ENCODE peak calls at places on chromosome 15, in eight cellular contexts. B is breast epithelium, F is mucosa of descending colon, M is neural progenitor cell, V is ovary, L is cardiac muscle cell, U is cardiac fibroblast, E is lung. K is an unnamed sample.
A peak's percentile ranks its signal among the peaks of the same experiment; 100 is the strongest.

GRCh38 chr15:82298520-82298919 is 35.9 kb downstream of the SAXO2 start:
- DNase-seq in B (no peak), F (peak; percentile 19), M (no peak), V (no peak), L (no peak), U (no peak), E (peak; percentile 26), K (peak; percentile 83)

GRCh38 chr15:90817117-90818057 is 51.0 kb upstream of the FURIN start:
- DNase-seq in B (no peak), F (no peak), M (no peak), V (no peak), L (no peak), U (no peak), E (no peak), K (peak; percentile 75)

GRCh38 chr15:58608129-58608590 is 141.3 kb downstream of the ADAM10 start:
- DNase-seq in B (no peak), F (no peak), M (no peak), V (no peak), L (no peak), U (peak; percentile 83), E (no peak), K (no peak)

GRCh38 chr15:94306700-94307650 is 75.6 kb downstream of the MCTP2 start:
- DNase-seq in B (no peak), F (no peak), M (no peak), V (no peak), L (no peak), U (peak; percentile 5), E (no peak), K (no peak)

GRCh38 chr15:38707802-38708671 is 143.4 kb upstream of the RASGRP1 start:
- DNase-seq in B (no peak), F (peak; percentile 58), M (peak; percentile 71), V (peak; percentile 42), L (peak; percentile 69), U (peak; percentile 78), E (no peak), K (no peak)

GRCh38 chr15:88535100-88535499 is 11.4 kb downstream of the DET1 start:
- DNase-seq in B (no peak), F (no peak), M (no peak), V (no peak), L (no peak), U (no peak), E (no peak), K (no peak)

GRCh38 chr15:60096157-60096556 is 92.0 kb downstream of the FOXB1 start:
- DNase-seq in B (no peak), F (no peak), M (no peak), V (no peak), L (no peak), U (peak; percentile 18), E (no peak), K (no peak)

GRCh38 chr15:91956026-91956723 is 102.7 kb downstream of the SLCO3A1 start:
- DNase-seq in B (no peak), F (no peak), M (peak; percentile 42), V (no peak), L (no peak), U (peak; percentile 78), E (no peak), K (no peak)

GRCh38 chr15:58065445-58066041 is at the start of gene ALDH1A2:
- DNase-seq in B (no peak), F (peak; percentile 11), M (peak; percentile 71), V (peak; percentile 45), L (peak; percentile 52), U (peak; percentile 37), E (no peak), K (no peak)

GRCh38 chr15:88898736-88899135 is 3.4 kb upstream of the HAPLN3 start:
- DNase-seq in B (no peak), F (no peak), M (no peak), V (no peak), L (no peak), U (no peak), E (no peak), K (no peak)

GRCh38 chr15:90470453-90470852 is 59.3 kb upstream of the CRTC3 start:
- DNase-seq in B (no peak), F (no peak), M (no peak), V (no peak), L (no peak), U (no peak), E (no peak), K (no peak)

GRCh38 chr15:65326109-65326508 is 21.6 kb downstream of the RNU5B-1 start:
- DNase-seq in B (peak; percentile 72), F (no peak), M (peak; percentile 59), V (peak; percentile 37), L (peak; percentile 52), U (peak; percentile 42), E (no peak), K (no peak)

GRCh38 chr15:41894791-41895463 is 1.1 kb upstream of the SPTBN5 start:
- DNase-seq in B (peak; percentile 66), F (peak; percentile 49), M (no peak), V (peak; percentile 79), L (no peak), U (peak; percentile 76), E (peak; percentile 70), K (no peak)

GRCh38 chr15:71532994-71533393 is 277.4 kb upstream of the NR2E3 start:
- DNase-seq in B (no peak), F (no peak), M (peak; percentile 47), V (no peak), L (peak; percentile 30), U (peak; percentile 27), E (no peak), K (no peak)

GRCh38 chr15:57205999-57206398 is 170.3 kb upstream of the CGNL1 start:
- DNase-seq in B (no peak), F (peak; percentile 99), M (no peak), V (no peak), L (no peak), U (no peak), E (no peak), K (no peak)

GRCh38 chr15:64731012-64731806 is 44.2 kb downstream of the RBPMS2 start:
- DNase-seq in B (peak; percentile 90), F (peak; percentile 96), M (peak; percentile 90), V (peak; percentile 91), L (peak; percentile 88), U (peak; percentile 79), E (peak; percentile 87), K (peak; percentile 92)

GRCh38 chr15:68333775-68334470 is 56.4 kb downstream of the FEM1B start:
- DNase-seq in B (no peak), F (peak; percentile 30), M (no peak), V (no peak), L (no peak), U (peak; percentile 69), E (no peak), K (no peak)

GRCh38 chr15:60590935-60591490 is 112.1 kb upstream of the ICE2 start:
- DNase-seq in B (peak; percentile 61), F (peak; percentile 52), M (peak; percentile 91), V (peak; percentile 58), L (peak; percentile 73), U (peak; percentile 42), E (peak; percentile 42), K (peak; percentile 85)

GRCh38 chr15:73979636-73980035 is 12.5 kb downstream of the STOML1 start:
- DNase-seq in B (no peak), F (no peak), M (no peak), V (no peak), L (no peak), U (no peak), E (no peak), K (no peak)
- TF ChIP-seq CTCF in B (no peak), F (no peak), M (no peak), V (no peak), L (no peak), U (no peak), E (no peak), K (no peak)

DNA sequence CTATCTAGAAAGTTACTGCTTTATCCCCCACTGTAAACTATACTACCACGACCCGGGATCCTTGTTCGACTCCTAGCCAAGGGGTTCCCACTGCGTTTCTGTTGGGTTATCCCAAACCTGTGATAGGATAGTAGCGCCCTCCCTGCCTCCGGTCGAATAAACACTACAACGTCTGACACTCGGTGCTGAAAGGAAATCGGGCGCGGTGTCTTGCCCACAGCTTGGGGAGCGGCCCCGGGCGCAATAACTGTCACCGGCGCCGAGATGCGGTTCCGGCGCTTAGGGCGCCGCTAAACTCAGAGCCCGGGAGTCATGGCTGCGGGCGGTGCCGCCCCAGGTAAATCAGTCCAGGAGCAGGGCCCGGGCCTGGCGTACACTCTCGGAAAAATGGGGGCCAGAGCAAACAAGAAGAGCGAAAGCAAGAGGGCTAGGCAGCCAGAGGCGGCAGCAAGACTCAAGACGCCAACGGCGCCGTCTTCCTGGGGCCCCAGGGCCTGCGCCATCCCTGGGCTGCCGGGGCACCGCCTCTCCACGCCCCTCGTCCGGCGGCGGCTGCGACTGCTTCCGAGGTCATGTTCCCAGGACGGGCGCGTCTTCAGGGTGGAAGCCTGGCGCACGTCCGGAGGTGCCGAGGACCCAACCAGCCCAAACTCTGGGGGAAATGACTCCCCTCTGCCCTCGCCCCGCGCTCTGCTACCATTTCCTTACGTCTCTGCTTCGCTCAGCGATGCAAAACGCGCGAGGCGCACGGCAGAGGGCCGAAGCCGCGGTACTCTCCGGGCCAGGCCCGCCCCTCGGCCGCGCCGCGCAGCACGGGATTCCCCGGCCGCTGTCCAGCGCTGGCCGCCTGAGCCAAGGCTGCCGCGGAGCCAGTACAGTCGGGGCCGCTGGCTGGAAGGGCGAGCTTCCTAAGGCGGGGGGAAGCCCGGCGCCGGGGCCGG is at the start of gene DUT:
- DNase-seq in B (peak; percentile 77), F (peak; percentile 88), M (peak; percentile 95), V (peak; percentile 81), L (peak; percentile 91), U (peak; percentile 88), E (peak; percentile 88), K (peak; percentile 93)
- TF ChIP-seq CTCF in B (no peak), F (no peak), M (no peak), V (peak; percentile 12), L (no peak), U (no peak), E (no peak), K (no peak)

DNA sequence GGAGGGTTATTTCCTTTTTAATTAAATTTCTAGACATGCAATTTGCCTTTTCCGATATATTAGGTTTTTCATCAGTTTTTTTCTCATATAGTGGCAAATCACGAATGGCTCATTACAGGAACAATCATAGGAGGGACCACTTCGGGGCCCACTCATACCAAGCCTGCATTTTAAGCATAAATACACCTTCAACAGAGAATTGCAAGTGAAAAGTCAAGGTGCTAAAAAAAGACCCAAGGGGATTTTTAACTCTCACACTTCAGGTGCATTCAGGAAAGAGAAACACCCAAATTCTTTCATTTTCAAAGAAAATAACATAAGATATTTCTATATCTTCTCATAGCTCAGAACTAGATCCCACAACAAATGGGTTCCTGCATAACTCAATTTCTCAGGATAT is 979.6 kb upstream of the NR2F2 start:
- DNase-seq in B (no peak), F (no peak), M (no peak), V (no peak), L (no peak), U (no peak), E (no peak), K (no peak)
- TF ChIP-seq CTCF in B (no peak), F (no peak), M (no peak), V (no peak), L (no peak), U (no peak), E (no peak), K (no peak)

DNA sequence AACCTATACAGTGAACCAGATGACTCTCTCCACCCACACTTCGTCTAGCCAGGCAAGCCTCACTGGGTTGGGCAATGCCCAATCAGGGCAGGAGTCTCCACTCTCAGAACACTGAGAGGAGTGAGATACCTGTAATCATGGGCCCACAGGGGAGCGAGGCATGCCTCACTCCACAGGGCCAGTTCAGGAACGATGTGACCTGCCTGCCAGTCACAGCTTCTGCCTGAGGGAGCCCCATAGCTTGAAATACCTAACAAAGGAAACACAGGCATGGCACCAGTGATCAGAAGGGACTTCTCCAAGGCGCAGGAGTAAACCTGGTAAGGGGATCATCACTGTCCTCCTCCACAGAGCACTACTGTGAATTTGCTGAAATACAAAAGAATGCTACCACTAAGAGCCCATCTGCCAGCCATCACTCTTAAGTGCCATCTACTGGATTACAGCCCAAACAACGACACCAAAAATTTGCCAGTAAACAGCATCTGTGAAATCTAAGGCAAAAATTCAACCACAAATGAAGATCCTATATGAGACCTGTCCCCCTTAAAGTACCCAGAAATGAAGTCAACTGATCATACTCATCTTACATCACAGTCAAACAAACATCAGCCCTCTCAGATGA is 689.9 kb upstream of the SEMA6D start:
- DNase-seq in B (no peak), F (no peak), M (peak; percentile 48), V (no peak), L (no peak), U (no peak), E (no peak), K (no peak)
- TF ChIP-seq CTCF in B (no peak), F (no peak), M (peak; percentile 55), V (no peak), L (no peak), U (no peak), E (no peak), K (no peak)